ENCODE peak calls at places on chromosome 7, in eight cellular contexts. R is esophagus muscularis mucosa, W is spleen, G is AG04450, S is HFF-Myc, P is breast epithelium, T is psoas muscle, A is hepatocyte. Z is an unnamed sample.

GRCh38 chr7:140230517-140230861 is 53.7 kb upstream of the KDM7A start:
- DNase-seq in R (no peak), W (peak), G (no peak), S (no peak), P (no peak), T (peak), A (peak), Z (peak)

GRCh38 chr7:47672966-47673365 is 91.1 kb upstream of the TNS3 start:
- DNase-seq in R (no peak), W (no peak), G (no peak), S (no peak), P (no peak), T (no peak), A (no peak), Z (no peak)

GRCh38 chr7:22849158-22849557 is 26.5 kb upstream of the TOMM7 start:
- DNase-seq in R (no peak), W (no peak), G (no peak), S (peak), P (no peak), T (no peak), A (no peak), Z (no peak)

GRCh38 chr7:29622335-29623265 is 59.0 kb downstream of the PRR15 start:
- DNase-seq in R (no peak), W (no peak), G (peak), S (peak), P (no peak), T (peak), A (peak), Z (no peak)

GRCh38 chr7:38299275-38299931 is 26.0 kb upstream of the TARP start:
- DNase-seq in R (no peak), W (no peak), G (no peak), S (no peak), P (no peak), T (no peak), A (no peak), Z (no peak)

GRCh38 chr7:70376561-70377031 is 755.3 kb upstream of the GALNT17 start:
- DNase-seq in R (no peak), W (no peak), G (no peak), S (no peak), P (no peak), T (no peak), A (no peak), Z (no peak)

GRCh38 chr7:92359801-92360200 is 87.5 kb upstream of the GATAD1 start:
- DNase-seq in R (no peak), W (no peak), G (no peak), S (no peak), P (no peak), T (no peak), A (no peak), Z (no peak)

GRCh38 chr7:158730383-158731055 is 25.9 kb upstream of the NCAPG2 start:
- DNase-seq in R (no peak), W (no peak), G (no peak), S (no peak), P (no peak), T (no peak), A (no peak), Z (no peak)

GRCh38 chr7:50531401-50531906 is 33.8 kb downstream of the DDC start:
- DNase-seq in R (peak), W (no peak), G (no peak), S (no peak), P (no peak), T (no peak), A (peak), Z (peak)

GRCh38 chr7:146115665-146116451 is 743 bp upstream of the CNTNAP2 start:
- DNase-seq in R (no peak), W (peak), G (no peak), S (peak), P (no peak), T (peak), A (peak), Z (peak)

GRCh38 chr7:149707448-149707886 is 65.9 kb downstream of the ZNF467 start:
- DNase-seq in R (peak), W (no peak), G (no peak), S (no peak), P (no peak), T (no peak), A (no peak), Z (no peak)

GRCh38 chr7:114539575-114539974 is 125.0 kb downstream of the FOXP2 start:
- DNase-seq in R (no peak), W (no peak), G (no peak), S (peak), P (no peak), T (no peak), A (peak), Z (peak)

GRCh38 chr7:31370610-31371009 is 30.1 kb upstream of the NEUROD6 start:
- DNase-seq in R (no peak), W (no peak), G (no peak), S (no peak), P (no peak), T (no peak), A (no peak), Z (no peak)

GRCh38 chr7:148753224-148753623 is 54.5 kb downstream of the CUL1 start:
- DNase-seq in R (no peak), W (no peak), G (peak), S (no peak), P (no peak), T (no peak), A (no peak), Z (no peak)

GRCh38 chr7:93751421-93751820 is 139.1 kb downstream of the TFPI2 start:
- DNase-seq in R (no peak), W (no peak), G (no peak), S (no peak), P (no peak), T (no peak), A (no peak), Z (no peak)

GRCh38 chr7:158829021-158829341 is 328 bp downstream of the ESYT2 start:
- DNase-seq in R (peak), W (no peak), G (peak), S (no peak), P (peak), T (peak), A (peak), Z (peak)

GRCh38 chr7:2605608-2606538 is 25.9 kb upstream of the TTYH3 start:
- DNase-seq in R (no peak), W (no peak), G (no peak), S (no peak), P (no peak), T (no peak), A (no peak), Z (no peak)
- TF ChIP-seq CTCF in R (no peak), W (no peak), G (no peak), S (no peak), P (no peak), T (no peak), A (no peak), Z (no peak)

GRCh38 chr7:138001529-138002095 is at the start of gene CREB3L2:
- DNase-seq in R (no peak), W (peak), G (no peak), S (no peak), P (peak), T (peak), A (peak), Z (peak)

GRCh38 chr7:138002828-138003189 is 923 bp upstream of the CREB3L2 start:
- DNase-seq in R (no peak), W (no peak), G (no peak), S (no peak), P (no peak), T (no peak), A (no peak), Z (no peak)

GRCh38 chr7:138000081-138000701 is 1.7 kb downstream of the CREB3L2 start:
- DNase-seq in R (no peak), W (no peak), G (peak), S (peak), P (peak), T (peak), A (peak), Z (peak)

GRCh38 chr7:138004046-138004445 is 2.2 kb upstream of the CREB3L2 start:
- DNase-seq in R (no peak), W (no peak), G (no peak), S (no peak), P (no peak), T (no peak), A (no peak), Z (no peak)

GRCh38 chr7:138002096-138002827 is 376 bp upstream of the CREB3L2 start:
- DNase-seq in R (peak), W (peak), G (peak), S (peak), P (peak), T (peak), A (peak), Z (peak)
- H3K4me3 ChIP-seq in R (peak), W (peak), G (peak), S (peak), P (peak), T (peak), A (no peak), Z (peak)

GRCh38 chr7:99616359-99617186 is at the start of gene ZSCAN25:
- DNase-seq in R (peak), W (peak), G (peak), S (peak), P (peak), T (peak), A (peak), Z (peak)
- TF ChIP-seq CTCF in R (peak), W (no peak), G (peak), S (peak), P (no peak), T (peak), A (peak), Z (no peak)

GRCh38 chr7:19762631-19763030 is 10.8 kb downstream of the TMEM196 start:
- DNase-seq in R (no peak), W (no peak), G (no peak), S (no peak), P (no peak), T (no peak), A (no peak), Z (no peak)
- H3K4me3 ChIP-seq in R (no peak), W (no peak), G (no peak), S (no peak), P (no peak), T (no peak), A (no peak), Z (no peak)

DNA sequence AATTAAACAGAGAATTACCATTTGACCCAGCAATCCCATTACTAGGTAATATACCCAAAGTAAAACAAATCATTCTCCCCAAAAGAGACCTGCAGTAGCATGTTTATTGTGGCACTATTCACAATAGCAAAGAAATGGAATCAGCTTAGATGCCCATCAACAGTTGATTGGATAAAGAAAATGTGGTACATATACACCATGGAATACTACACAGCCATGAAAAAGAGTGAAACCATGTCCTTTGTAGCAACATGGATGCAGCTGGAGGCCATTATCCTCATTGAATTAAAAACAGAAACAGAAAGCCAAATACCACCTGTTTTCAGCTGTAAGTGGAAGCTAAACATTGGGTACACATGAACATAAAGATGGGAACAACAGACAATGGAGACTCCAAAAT is 1141.8 kb upstream of the AUTS2 start:
- DNase-seq in R (no peak), W (no peak), G (no peak), S (no peak), P (no peak), T (no peak), A (no peak), Z (no peak)
- TF ChIP-seq CTCF in R (no peak), W (no peak), G (no peak), S (no peak), P (no peak), T (no peak), A (no peak), Z (no peak)

GRCh38 chr7:4845740-4846142 is 16.1 kb downstream of the PAPOLB start:
- DNase-seq in R (no peak), W (no peak), G (no peak), S (no peak), P (no peak), T (no peak), A (peak), Z (no peak)
- H3K4me3 ChIP-seq in R (no peak), W (no peak), G (no peak), S (no peak), P (no peak), T (no peak), A (no peak), Z (no peak)

GRCh38 chr7:90266808-90267207 is 21.8 kb downstream of the CFAP69 start:
- DNase-seq in R (no peak), W (no peak), G (no peak), S (no peak), P (no peak), T (no peak), A (no peak), Z (no peak)

GRCh38 chr7:90267263-90267858 is 22.4 kb downstream of the CFAP69 start:
- DNase-seq in R (no peak), W (no peak), G (no peak), S (no peak), P (no peak), T (no peak), A (no peak), Z (no peak)

GRCh38 chr7:90261441-90261840 is 16.5 kb downstream of the CFAP69 start:
- DNase-seq in R (no peak), W (no peak), G (no peak), S (no peak), P (no peak), T (no peak), A (no peak), Z (no peak)

GRCh38 chr7:90256778-90257177 is 11.8 kb downstream of the CFAP69 start:
- DNase-seq in R (no peak), W (no peak), G (no peak), S (no peak), P (no peak), T (no peak), A (no peak), Z (no peak)

GRCh38 chr7:90262438-90262837 is 17.5 kb downstream of the CFAP69 start:
- DNase-seq in R (no peak), W (no peak), G (no peak), S (no peak), P (no peak), T (no peak), A (peak), Z (no peak)
- TF ChIP-seq CTCF in R (peak), W (peak), G (peak), S (peak), P (peak), T (peak), A (peak), Z (peak)

GRCh38 chr7:71511361-71511807 is 379.4 kb downstream of the GALNT17 start:
- DNase-seq in R (no peak), W (no peak), G (no peak), S (no peak), P (no peak), T (no peak), A (no peak), Z (no peak)

GRCh38 chr7:71509381-71509780 is 377.4 kb downstream of the GALNT17 start:
- DNase-seq in R (no peak), W (no peak), G (no peak), S (no peak), P (no peak), T (no peak), A (no peak), Z (no peak)

GRCh38 chr7:71506822-71507221 is 374.9 kb downstream of the GALNT17 start:
- DNase-seq in R (no peak), W (no peak), G (no peak), S (no peak), P (no peak), T (no peak), A (no peak), Z (no peak)

GRCh38 chr7:71504697-71505441 is 372.9 kb downstream of the GALNT17 start:
- DNase-seq in R (no peak), W (no peak), G (no peak), S (no peak), P (no peak), T (no peak), A (no peak), Z (no peak)

DNA sequence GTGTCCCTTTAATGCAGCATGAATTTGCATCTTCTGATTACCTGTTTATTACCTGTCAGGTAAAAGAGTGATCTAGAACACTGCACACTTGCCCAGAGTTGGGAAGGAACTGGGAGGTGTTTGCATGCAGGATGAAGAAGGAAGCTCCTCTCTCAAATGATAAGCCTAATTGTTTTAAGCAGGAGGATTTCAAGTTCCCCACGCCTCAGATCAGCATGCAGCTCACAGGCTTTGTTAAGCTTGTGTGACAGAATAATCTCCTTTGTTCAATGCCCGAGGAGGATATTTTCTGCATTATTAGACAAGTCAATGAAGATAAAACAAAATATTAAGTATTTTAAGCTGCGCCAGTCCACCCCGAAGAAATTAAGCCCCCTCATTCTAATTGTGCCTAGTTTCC is 375.7 kb downstream of the GALNT17 start:
- DNase-seq in R (no peak), W (no peak), G (no peak), S (no peak), P (no peak), T (no peak), A (no peak), Z (no peak)
- H3K4me3 ChIP-seq in R (no peak), W (no peak), G (no peak), S (no peak), P (no peak), T (no peak), A (no peak), Z (no peak)